ENCODE peak calls at places on chromosomes 16 and 17, in seven cellular contexts. S, H, T, D, K, A and Y are unnamed samples.

GRCh38 chr16:47885489-47885888 is 270.3 kb downstream of the ABCC12 start:
- DNase-seq in S (no peak), H (no peak), T (no peak), D (no peak), K (no peak), A (no peak), Y (no peak)

GRCh38 chr16:11836653-11837244 is 14.6 kb downstream of the RSL1D1 start:
- DNase-seq in S (peak), H (peak), T (no peak), D (no peak), K (no peak), A (peak), Y (peak)

GRCh38 chr16:73565925-73566324 is 518.0 kb upstream of the ZFHX3 start:
- DNase-seq in S (no peak), H (no peak), T (no peak), D (no peak), K (no peak), A (no peak), Y (no peak)

GRCh38 chr16:69039333-69039941 is 66.0 kb upstream of the HAS3 start:
- DNase-seq in S (no peak), H (peak), T (no peak), D (no peak), K (no peak), A (peak), Y (no peak)

GRCh38 chr17:48814504-48814903 is 2.5 kb downstream of the TTLL6 start:
- DNase-seq in S (peak), H (peak), T (peak), D (no peak), K (peak), A (peak), Y (peak)

GRCh38 chr16:88376835-88377726 is 5.7 kb upstream of the ZNF469 start:
- DNase-seq in S (no peak), H (peak), T (no peak), D (no peak), K (peak), A (no peak), Y (peak)

GRCh38 chr16:71440669-71441347 is 1.0 kb downstream of the TLE7 start:
- DNase-seq in S (no peak), H (no peak), T (no peak), D (no peak), K (no peak), A (no peak), Y (no peak)

GRCh38 chr16:55324491-55325447 is 766 bp downstream of the IRX6 start:
- DNase-seq in S (no peak), H (peak), T (no peak), D (no peak), K (no peak), A (no peak), Y (peak)

GRCh38 chr16:82761858-82762257 is 135.1 kb downstream of the CDH13 start:
- DNase-seq in S (no peak), H (peak), T (no peak), D (no peak), K (no peak), A (peak), Y (no peak)

GRCh38 chr17:77432791-77433190 is 292.0 kb downstream of the SEC14L1 start:
- DNase-seq in S (no peak), H (no peak), T (no peak), D (no peak), K (no peak), A (no peak), Y (no peak)

GRCh38 chr16:61323456-61323855 is 712.8 kb downstream of the CDH8 start:
- DNase-seq in S (no peak), H (no peak), T (no peak), D (no peak), K (no peak), A (no peak), Y (no peak)

GRCh38 chr17:36142230-36142629 is 34.2 kb downstream of the TBC1D3B start:
- DNase-seq in S (no peak), H (no peak), T (no peak), D (no peak), K (no peak), A (no peak), Y (no peak)

GRCh38 chr17:965311-965989 is 14.1 kb downstream of the NXN start:
- DNase-seq in S (no peak), H (no peak), T (no peak), D (no peak), K (no peak), A (peak), Y (no peak)

GRCh38 chr16:89295071-89295900 is 77.8 kb downstream of the ZNF778 start:
- DNase-seq in S (no peak), H (no peak), T (no peak), D (no peak), K (peak), A (no peak), Y (no peak)

GRCh38 chr16:684961-685696 is 995 bp upstream of the JMJD8 start:
- DNase-seq in S (no peak), H (no peak), T (no peak), D (no peak), K (no peak), A (no peak), Y (no peak)

GRCh38 chr17:2101448-2102257 is 46.8 kb downstream of the HIC1 start:
- DNase-seq in S (peak), H (no peak), T (no peak), D (peak), K (peak), A (peak), Y (no peak)

GRCh38 chr16:87119748-87120147 is 197.4 kb downstream of the C16orf95 start:
- DNase-seq in S (no peak), H (no peak), T (no peak), D (no peak), K (no peak), A (no peak), Y (no peak)

GRCh38 chr17:2712300-2713043 is 908 bp upstream of the CLUH start:
- DNase-seq in S (peak), H (no peak), T (no peak), D (no peak), K (no peak), A (no peak), Y (no peak)

GRCh38 chr17:50133769-50134099 is 3.8 kb upstream of the SAMD14 start:
- DNase-seq in S (no peak), H (no peak), T (no peak), D (no peak), K (no peak), A (no peak), Y (no peak)

GRCh38 chr17:38421224-38421841 is 6.9 kb upstream of the ARHGAP23 start:
- DNase-seq in S (peak), H (peak), T (no peak), D (no peak), K (no peak), A (peak), Y (peak)

GRCh38 chr16:31168848-31169247 is 11.1 kb upstream of the FUS start:
- DNase-seq in S (no peak), H (no peak), T (no peak), D (no peak), K (no peak), A (no peak), Y (no peak)

GRCh38 chr17:14790518-14790917 is 474.6 kb downstream of the PMP22 start:
- DNase-seq in S (no peak), H (peak), T (no peak), D (no peak), K (no peak), A (peak), Y (peak)

GRCh38 chr17:58710948-58711552 is 18.6 kb downstream of the RAD51C start:
- DNase-seq in S (peak), H (peak), T (no peak), D (no peak), K (no peak), A (peak), Y (peak)

GRCh38 chr16:66519482-66519881 is 30.4 kb downstream of the TK2 start:
- DNase-seq in S (no peak), H (no peak), T (no peak), D (no peak), K (no peak), A (no peak), Y (no peak)

GRCh38 chr16:27322858-27323780 is 9.3 kb downstream of the IL4R start:
- DNase-seq in S (no peak), H (no peak), T (no peak), D (peak), K (no peak), A (no peak), Y (no peak)

GRCh38 chr17:77462553-77463497 is 322.1 kb downstream of the SEC14L1 start:
- DNase-seq in S (no peak), H (no peak), T (no peak), D (no peak), K (peak), A (no peak), Y (no peak)

GRCh38 chr16:85285681-85286065 is 173.4 kb upstream of the CIBAR2 start:
- DNase-seq in S (no peak), H (peak), T (no peak), D (no peak), K (no peak), A (no peak), Y (peak)